ENCODE peak calls at places on chromosomes 12 and 14, in four cellular contexts. O is stimulated activated CD4-positive, alpha-beta T cell treated with anti-CD3 and anti-CD28 coated beads, Interleukin-2, amount 100 ng/mL, for 48 hours; U is LoVo; T is ACHN. Z is an unnamed sample.

GRCh38 chr12:30546121-30546520 is 149.5 kb downstream of the IPO8 start:
- DNase-seq in O (no peak), U (peak; percentile 79), T (no peak), Z (no peak)

GRCh38 chr12:44307506-44308168 is 471.8 kb downstream of the TMEM117 start:
- DNase-seq in O (no peak), U (no peak), T (no peak), Z (no peak)

GRCh38 chr12:97748298-97748697 is 285.7 kb downstream of the RMST start:
- DNase-seq in O (no peak), U (no peak), T (no peak), Z (no peak)

GRCh38 chr12:88854260-88854659 is 274.0 kb upstream of the KITLG start:
- DNase-seq in O (no peak), U (peak; percentile 69), T (peak; percentile 79), Z (peak; percentile 4)

GRCh38 chr12:70645494-70646317 is 8.5 kb upstream of the PTPRB start:
- DNase-seq in O (no peak), U (peak; percentile 85), T (peak; percentile 84), Z (peak; percentile 93)

GRCh38 chr12:96457191-96457930 is 32.0 kb upstream of the CFAP54 start:
- DNase-seq in O (no peak), U (peak; percentile 47), T (no peak), Z (no peak)

GRCh38 chr12:46473634-46474201 is 101.1 kb upstream of the SLC38A2 start:
- DNase-seq in O (no peak), U (peak; percentile 96), T (peak; percentile 94), Z (peak; percentile 98)

GRCh38 chr12:66663605-66664004 is 15.3 kb downstream of the GRIP1 start:
- DNase-seq in O (no peak), U (no peak), T (no peak), Z (no peak)

GRCh38 chr14:55071870-55072640 is 20.6 kb downstream of the MAPK1IP1L start:
- DNase-seq in O (peak; percentile 15), U (no peak), T (peak; percentile 78), Z (peak; percentile 74)